ENCODE peak calls at places on chromosomes 6 and 20, in four cellular contexts. U is osteocyte, J is glutamatergic neuron, P is heart left ventricle. N is an unnamed sample.

GRCh38 chr20:7849675-7850074 is 90.6 kb downstream of the HAO1 start:
- DNase-seq in P (no peak), J (no peak), U (no peak), N (no peak)

GRCh38 chr6:29887330-29887818 is 55.0 kb upstream of the HLA-A start:
- DNase-seq in J (no peak), P (peak), U (no peak), N (no peak)

GRCh38 chr20:11979306-11980128 is 61.8 kb downstream of the BTBD3 start:
- DNase-seq in U (no peak), J (no peak), P (no peak), N (no peak)

GRCh38 chr6:95923518-95923917 is 92.3 kb upstream of the FUT9 start:
- DNase-seq in J (peak), P (no peak), U (no peak), N (peak)

GRCh38 chr6:33585403-33586107 is 5.5 kb upstream of the BAK1 start:
- DNase-seq in P (peak), J (peak), U (peak), N (peak)

GRCh38 chr20:4951299-4951698 is 50.0 kb downstream of the SLC23A2 start:
- DNase-seq in U (no peak), P (no peak), J (no peak), N (no peak)

GRCh38 chr6:42313941-42314570 is 96.4 kb upstream of the MRPS10 start:
- DNase-seq in P (peak), U (no peak), J (no peak), N (no peak)

GRCh38 chr6:133553652-133554051 is 312.5 kb downstream of the EYA4 start:
- DNase-seq in U (no peak), J (peak), P (no peak), N (peak)

GRCh38 chr6:43007126-43007525 is 6.6 kb downstream of the MEA1 start:
- DNase-seq in J (no peak), U (no peak), P (no peak), N (no peak)

GRCh38 chr6:82057846-82058554 is 189.5 kb downstream of the IBTK start:
- DNase-seq in P (no peak), U (no peak), J (peak), N (no peak)

GRCh38 chr20:1533059-1533458 is 24.4 kb downstream of the SIRPD start:
- DNase-seq in P (no peak), J (no peak), U (no peak), N (no peak)

GRCh38 chr6:80643881-80644280 is 537.4 kb downstream of the BCKDHB start:
- DNase-seq in U (no peak), P (no peak), J (no peak), N (no peak)